ENCODE peak calls at places on chromosomes 13 and 19, in five cellular contexts. T is CD4-positive, CD25-positive, alpha-beta regulatory T cell; D is stimulated activated CD4-positive, alpha-beta T cell treated with anti-CD3 and anti-CD28 coated beads, Interleukin-12 subunit alpha, Interleukin-12 subunit beta, amount 100 ng/mL, for 4 hours; K is T1000; C is head of caudate nucleus. O is an unnamed sample.

GRCh38 chr13:27860743-27861142 is 59.1 kb upstream of the PDX1 start:
- DNase-seq in T (no peak), D (no peak), K (no peak), C (no peak), O (no peak)

GRCh38 chr19:6963937-6964336 is 57.3 kb downstream of the MBD3L2B start:
- DNase-seq in T (no peak), D (peak), K (no peak), C (no peak), O (no peak)

GRCh38 chr13:20378721-20379120 is 146.6 kb upstream of the GJB6 start:
- DNase-seq in T (no peak), D (no peak), K (no peak), C (no peak), O (no peak)

GRCh38 chr13:39603424-39603947 is 493 bp upstream of the LHFPL6 start:
- DNase-seq in T (no peak), D (no peak), K (no peak), C (no peak), O (peak)

GRCh38 chr13:52348081-52348480 is 57.9 kb downstream of the THSD1 start:
- DNase-seq in T (no peak), D (no peak), K (no peak), C (no peak), O (peak)

GRCh38 chr13:46571189-46571901 is 18.4 kb downstream of the LRCH1 start:
- DNase-seq in T (no peak), D (no peak), K (no peak), C (no peak), O (no peak)

GRCh38 chr19:41939861-41940442 is 11.7 kb upstream of the ERFL start:
- DNase-seq in T (no peak), D (peak), K (no peak), C (no peak), O (peak)

GRCh38 chr19:56765107-56765506 is 75.4 kb downstream of the PEG3 start:
- DNase-seq in T (no peak), D (peak), K (no peak), C (peak), O (no peak)

GRCh38 chr19:15466851-15467733 is 2.7 kb upstream of the RASAL3 start:
- DNase-seq in T (no peak), D (peak), K (no peak), C (no peak), O (no peak)

GRCh38 chr19:33476151-33476707 is 45.4 kb downstream of the PEPD start:
- DNase-seq in T (no peak), D (no peak), K (no peak), C (no peak), O (no peak)

GRCh38 chr19:1164684-1165531 is 9.2 kb downstream of the SBNO2 start:
- DNase-seq in T (no peak), D (no peak), K (no peak), C (no peak), O (no peak)

GRCh38 chr19:5288347-5288739 is 52.3 kb downstream of the PTPRS start:
- DNase-seq in T (no peak), D (no peak), K (no peak), C (no peak), O (no peak)

GRCh38 chr13:112890316-112891131 is 78.5 kb upstream of the MCF2L start:
- DNase-seq in T (no peak), D (no peak), K (no peak), C (no peak), O (no peak)

GRCh38 chr19:50003810-50004419 is 21.3 kb downstream of the VRK3 start:
- DNase-seq in T (no peak), D (no peak), K (peak), C (peak), O (no peak)

GRCh38 chr19:15570420-15570819 is 44.6 kb upstream of the CYP4F8 start:
- DNase-seq in T (no peak), D (no peak), K (no peak), C (no peak), O (no peak)

GRCh38 chr13:42333613-42334328 is 61.8 kb downstream of the AKAP11 start:
- DNase-seq in T (peak), D (no peak), K (no peak), C (no peak), O (no peak)

GRCh38 chr19:16470541-16470910 is 1.2 kb downstream of the EPS15L1 start:
- DNase-seq in T (no peak), D (no peak), K (no peak), C (no peak), O (no peak)

GRCh38 chr19:54724142-54724541 is at the start of gene KIR3DL3:
- DNase-seq in T (no peak), D (no peak), K (no peak), C (no peak), O (no peak)

GRCh38 chr13:75704942-75705320 is 68.8 kb downstream of the LMO7 start:
- DNase-seq in T (no peak), D (no peak), K (no peak), C (no peak), O (no peak)

GRCh38 chr19:58361900-58362271 is 665 bp downstream of the ZNF497 start:
- DNase-seq in T (peak), D (peak), K (no peak), C (peak), O (no peak)

GRCh38 chr19:10929402-10929794 is 787 bp downstream of the TIMM29 start:
- DNase-seq in T (no peak), D (no peak), K (peak), C (no peak), O (no peak)

GRCh38 chr19:2415281-2415972 is 12.0 kb downstream of the TIMM13 start:
- DNase-seq in T (no peak), D (no peak), K (no peak), C (no peak), O (no peak)